ENCODE peak calls at places on chromosomes 2 and 18, in eight cellular contexts. One of them, this sample, is unnamed.

GRCh38 chr2:4404363-4404762 is 701.0 kb downstream of the DCDC2C start:
- DNase-seq in sigmoid colon: no peak
- DNase-seq in PC-3: no peak
- DNase-seq in fibroblast of lung: no peak
- DNase-seq in ovary: no peak
- DNase-seq in IMR-90: no peak
- DNase-seq in psoas muscle: no peak
- DNase-seq in colonic mucosa: no peak
- DNase-seq in this sample: no peak

GRCh38 chr18:36850527-36851201 is 21.7 kb downstream of the KIAA1328 start:
- DNase-seq in sigmoid colon: no peak
- DNase-seq in PC-3: peak; percentile 64
- DNase-seq in fibroblast of lung: peak; percentile 81
- DNase-seq in ovary: no peak
- DNase-seq in IMR-90: peak; percentile 96
- DNase-seq in psoas muscle: no peak
- DNase-seq in colonic mucosa: no peak
- DNase-seq in this sample: peak; percentile 95

GRCh38 chr2:200797242-200797770 is 14.4 kb upstream of the BZW1 start:
- DNase-seq in sigmoid colon: peak; percentile 72
- DNase-seq in PC-3: no peak
- DNase-seq in fibroblast of lung: peak; percentile 62
- DNase-seq in ovary: no peak
- DNase-seq in IMR-90: peak; percentile 26
- DNase-seq in psoas muscle: peak; percentile 37
- DNase-seq in colonic mucosa: no peak
- DNase-seq in this sample: peak; percentile 59

GRCh38 chr2:156565066-156565710 is 129.0 kb downstream of the GPD2 start:
- DNase-seq in sigmoid colon: no peak
- DNase-seq in PC-3: peak; percentile 12
- DNase-seq in fibroblast of lung: peak; percentile 55
- DNase-seq in ovary: no peak
- DNase-seq in IMR-90: peak; percentile 83
- DNase-seq in psoas muscle: no peak
- DNase-seq in colonic mucosa: no peak
- DNase-seq in this sample: peak; percentile 90

GRCh38 chr2:165758276-165758675 is 35.8 kb downstream of the GALNT3 start:
- DNase-seq in sigmoid colon: no peak
- DNase-seq in PC-3: peak; percentile 28
- DNase-seq in fibroblast of lung: no peak
- DNase-seq in ovary: no peak
- DNase-seq in IMR-90: no peak
- DNase-seq in psoas muscle: no peak
- DNase-seq in colonic mucosa: no peak
- DNase-seq in this sample: no peak

GRCh38 chr2:41967426-41968181 is 80.2 kb upstream of the PKDCC start:
- DNase-seq in sigmoid colon: peak; percentile 72
- DNase-seq in PC-3: no peak
- DNase-seq in fibroblast of lung: peak; percentile 47
- DNase-seq in ovary: peak; percentile 59
- DNase-seq in IMR-90: no peak
- DNase-seq in psoas muscle: peak; percentile 42
- DNase-seq in colonic mucosa: peak; percentile 80
- DNase-seq in this sample: no peak

GRCh38 chr2:9244985-9245544 is 38.5 kb downstream of the ASAP2 start:
- DNase-seq in sigmoid colon: no peak
- DNase-seq in PC-3: peak; percentile 63
- DNase-seq in fibroblast of lung: no peak
- DNase-seq in ovary: no peak
- DNase-seq in IMR-90: no peak
- DNase-seq in psoas muscle: no peak
- DNase-seq in colonic mucosa: no peak
- DNase-seq in this sample: no peak

GRCh38 chr18:23270999-23271680 is 135.9 kb downstream of the CABLES1 start:
- DNase-seq in sigmoid colon: no peak
- DNase-seq in PC-3: no peak
- DNase-seq in fibroblast of lung: no peak
- DNase-seq in ovary: no peak
- DNase-seq in IMR-90: peak; percentile 18
- DNase-seq in psoas muscle: no peak
- DNase-seq in colonic mucosa: no peak
- DNase-seq in this sample: no peak

GRCh38 chr2:177245010-177245422 is 19.5 kb downstream of the NFE2L2 start:
- DNase-seq in sigmoid colon: no peak
- DNase-seq in PC-3: no peak
- DNase-seq in fibroblast of lung: peak; percentile 66
- DNase-seq in ovary: no peak
- DNase-seq in IMR-90: peak; percentile 88
- DNase-seq in psoas muscle: no peak
- DNase-seq in colonic mucosa: no peak
- DNase-seq in this sample: peak; percentile 63

GRCh38 chr18:8662574-8663255 is 42.6 kb upstream of the MTCL1 start:
- DNase-seq in sigmoid colon: no peak
- DNase-seq in PC-3: no peak
- DNase-seq in fibroblast of lung: no peak
- DNase-seq in ovary: no peak
- DNase-seq in IMR-90: no peak
- DNase-seq in psoas muscle: no peak
- DNase-seq in colonic mucosa: no peak
- DNase-seq in this sample: no peak

GRCh38 chr2:72274284-72274869 is 126.7 kb upstream of the CYP26B1 start:
- DNase-seq in sigmoid colon: no peak
- DNase-seq in PC-3: no peak
- DNase-seq in fibroblast of lung: no peak
- DNase-seq in ovary: no peak
- DNase-seq in IMR-90: peak; percentile 20
- DNase-seq in psoas muscle: no peak
- DNase-seq in colonic mucosa: no peak
- DNase-seq in this sample: peak; percentile 20

GRCh38 chr18:2538236-2538635 is 33.1 kb downstream of the METTL4 start:
- DNase-seq in sigmoid colon: no peak
- DNase-seq in PC-3: no peak
- DNase-seq in fibroblast of lung: no peak
- DNase-seq in ovary: no peak
- DNase-seq in IMR-90: no peak
- DNase-seq in psoas muscle: no peak
- DNase-seq in colonic mucosa: no peak
- DNase-seq in this sample: peak; percentile 25

GRCh38 chr18:47254341-47254939 is 3.0 kb upstream of the SKOR2 start:
- DNase-seq in sigmoid colon: no peak
- DNase-seq in PC-3: peak; percentile 8
- DNase-seq in fibroblast of lung: peak; percentile 44
- DNase-seq in ovary: no peak
- DNase-seq in IMR-90: peak; percentile 22
- DNase-seq in psoas muscle: no peak
- DNase-seq in colonic mucosa: peak; percentile 45
- DNase-seq in this sample: peak; percentile 50

GRCh38 chr2:39418491-39418890 is 18.6 kb downstream of the MAP4K3 start:
- DNase-seq in sigmoid colon: no peak
- DNase-seq in PC-3: no peak
- DNase-seq in fibroblast of lung: no peak
- DNase-seq in ovary: no peak
- DNase-seq in IMR-90: no peak
- DNase-seq in psoas muscle: no peak
- DNase-seq in colonic mucosa: no peak
- DNase-seq in this sample: no peak

GRCh38 chr2:39411186-39411944 is 25.7 kb downstream of the MAP4K3 start:
- DNase-seq in sigmoid colon: no peak
- DNase-seq in PC-3: peak; percentile 92
- DNase-seq in fibroblast of lung: peak; percentile 88
- DNase-seq in ovary: no peak
- DNase-seq in IMR-90: peak; percentile 96
- DNase-seq in psoas muscle: no peak
- DNase-seq in colonic mucosa: no peak
- DNase-seq in this sample: peak; percentile 75

GRCh38 chr2:39419282-39420223 is 17.5 kb downstream of the MAP4K3 start:
- DNase-seq in sigmoid colon: no peak
- DNase-seq in PC-3: no peak
- DNase-seq in fibroblast of lung: peak; percentile 72
- DNase-seq in ovary: no peak
- DNase-seq in IMR-90: peak; percentile 80
- DNase-seq in psoas muscle: no peak
- DNase-seq in colonic mucosa: no peak
- DNase-seq in this sample: peak; percentile 62

GRCh38 chr2:39413063-39413722 is 23.9 kb downstream of the MAP4K3 start:
- DNase-seq in sigmoid colon: no peak
- DNase-seq in PC-3: no peak
- DNase-seq in fibroblast of lung: no peak
- DNase-seq in ovary: no peak
- DNase-seq in IMR-90: no peak
- DNase-seq in psoas muscle: no peak
- DNase-seq in colonic mucosa: no peak
- DNase-seq in this sample: no peak

DNA sequence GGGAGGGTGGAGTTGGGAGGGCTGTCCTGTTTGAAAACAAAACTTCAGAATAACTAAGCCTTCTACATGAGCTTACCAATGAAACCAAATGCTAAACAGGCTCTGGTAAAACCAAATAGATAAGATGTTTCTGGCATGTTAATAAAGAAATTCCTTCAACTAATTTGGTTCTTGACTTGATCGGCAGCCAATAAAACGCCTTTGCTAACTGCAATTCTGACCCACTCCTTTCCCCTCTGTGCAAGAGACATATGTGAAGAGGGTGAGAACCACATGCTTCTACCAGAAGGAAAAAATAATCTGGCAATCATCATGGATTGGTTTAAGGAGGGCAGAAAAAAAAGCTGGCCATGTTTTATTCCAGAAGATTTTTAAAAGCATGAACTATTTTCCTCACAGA is 20.9 kb downstream of the MAP4K3 start:
- DNase-seq in sigmoid colon: no peak
- DNase-seq in PC-3: no peak
- DNase-seq in fibroblast of lung: peak; percentile 55
- DNase-seq in ovary: no peak
- DNase-seq in IMR-90: peak; percentile 56
- DNase-seq in psoas muscle: no peak
- DNase-seq in colonic mucosa: no peak
- DNase-seq in this sample: peak; percentile 65
- H3K4me3 ChIP-seq in sigmoid colon: no peak overlapping the region
- H3K4me3 ChIP-seq in PC-3: no peak overlapping the region
- H3K4me3 ChIP-seq in fibroblast of lung: no peak overlapping the region
- H3K4me3 ChIP-seq in ovary: no peak overlapping the region
- H3K4me3 ChIP-seq in IMR-90: no peak overlapping the region
- H3K4me3 ChIP-seq in psoas muscle: no peak overlapping the region
- H3K4me3 ChIP-seq in colonic mucosa: no peak overlapping the region
- H3K4me3 ChIP-seq in this sample: no peak overlapping the region

GRCh38 chr2:70992945-70993688 is 1.6 kb downstream of the TEX261 start:
- DNase-seq in sigmoid colon: peak; percentile 40
- DNase-seq in PC-3: no peak
- DNase-seq in fibroblast of lung: no peak
- DNase-seq in ovary: no peak
- DNase-seq in IMR-90: no peak
- DNase-seq in psoas muscle: no peak
- DNase-seq in colonic mucosa: no peak
- DNase-seq in this sample: no peak

GRCh38 chr2:70994445-70995226 is at the start of gene TEX261:
- DNase-seq in sigmoid colon: peak; percentile 93
- DNase-seq in PC-3: peak; percentile 92
- DNase-seq in fibroblast of lung: peak; percentile 78
- DNase-seq in ovary: peak; percentile 91
- DNase-seq in IMR-90: peak; percentile 71
- DNase-seq in psoas muscle: peak; percentile 91
- DNase-seq in colonic mucosa: peak; percentile 90
- DNase-seq in this sample: peak; percentile 82

GRCh38 chr2:70994055-70994444 is 623 bp downstream of the TEX261 start:
- DNase-seq in sigmoid colon: no peak
- DNase-seq in PC-3: no peak
- DNase-seq in fibroblast of lung: no peak
- DNase-seq in ovary: no peak
- DNase-seq in IMR-90: peak; percentile 8
- DNase-seq in psoas muscle: no peak
- DNase-seq in colonic mucosa: no peak
- DNase-seq in this sample: no peak

GRCh38 chr2:70993689-70993986 is 1.0 kb downstream of the TEX261 start:
- DNase-seq in sigmoid colon: peak; percentile 28
- DNase-seq in PC-3: no peak
- DNase-seq in fibroblast of lung: no peak
- DNase-seq in ovary: no peak
- DNase-seq in IMR-90: no peak
- DNase-seq in psoas muscle: no peak
- DNase-seq in colonic mucosa: no peak
- DNase-seq in this sample: no peak

DNA sequence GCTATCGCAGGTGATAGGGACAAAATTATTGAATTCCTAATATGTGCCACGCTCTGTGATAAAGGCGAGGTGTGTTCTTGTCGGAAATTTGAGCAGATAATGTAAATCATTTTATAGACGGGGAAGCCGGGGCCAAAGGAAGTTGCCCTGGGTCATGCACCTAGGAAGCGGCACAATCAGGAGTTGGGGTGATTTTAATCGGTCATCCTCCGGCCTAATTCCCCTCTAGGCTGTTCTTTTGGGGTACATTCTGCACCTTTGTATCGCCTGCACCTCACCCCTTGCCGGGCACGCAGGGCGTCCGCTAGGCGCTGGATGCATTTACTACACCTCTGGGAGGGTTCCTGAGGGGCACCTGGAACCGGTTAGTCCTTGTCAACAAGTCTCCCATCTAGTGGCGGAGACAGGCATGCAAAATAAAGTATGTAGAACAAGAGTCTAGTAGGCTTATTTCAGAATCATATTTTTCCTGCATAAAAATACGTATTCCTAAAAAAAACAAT is 605 bp upstream of the TEX261 start:
- DNase-seq in sigmoid colon: peak; percentile 65
- DNase-seq in PC-3: peak; percentile 69
- DNase-seq in fibroblast of lung: peak; percentile 27
- DNase-seq in ovary: no peak
- DNase-seq in IMR-90: peak; percentile 17
- DNase-seq in psoas muscle: no peak
- DNase-seq in colonic mucosa: peak; percentile 70
- DNase-seq in this sample: peak; percentile 41
- TF ChIP-seq CTCF in sigmoid colon: no peak
- TF ChIP-seq CTCF in PC-3: peak; percentile 62
- TF ChIP-seq CTCF in fibroblast of lung: no peak
- TF ChIP-seq CTCF in ovary: no peak
- TF ChIP-seq CTCF in IMR-90: peak; percentile 27
- TF ChIP-seq CTCF in psoas muscle: peak; percentile 29
- TF ChIP-seq CTCF in colonic mucosa: no peak
- TF ChIP-seq CTCF in this sample: peak; percentile 41

DNA sequence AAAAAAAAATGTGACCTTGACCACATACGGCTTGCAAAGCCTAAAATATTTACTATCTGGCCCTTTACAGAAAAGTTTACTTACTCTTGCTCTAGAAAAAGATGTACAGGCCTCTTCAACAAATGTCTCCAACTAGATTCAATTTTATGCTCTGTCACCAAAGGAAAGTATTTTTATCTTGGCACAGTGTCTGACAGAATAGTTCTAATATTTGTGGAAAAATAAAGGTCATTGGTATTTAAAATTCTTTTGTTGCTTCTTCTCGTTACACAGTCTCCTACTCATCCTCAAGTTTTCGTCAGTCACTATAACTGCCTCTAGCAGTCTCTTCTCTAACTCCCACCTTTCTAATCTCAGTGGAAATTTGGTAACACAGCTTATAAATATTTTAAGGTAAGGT is 1.4 kb downstream of the RBKS start:
- DNase-seq in sigmoid colon: no peak
- DNase-seq in PC-3: no peak
- DNase-seq in fibroblast of lung: no peak
- DNase-seq in ovary: no peak
- DNase-seq in IMR-90: peak; percentile 28
- DNase-seq in psoas muscle: no peak
- DNase-seq in colonic mucosa: no peak
- DNase-seq in this sample: peak; percentile 47
- H3K4me3 ChIP-seq in sigmoid colon: no peak overlapping the region
- H3K4me3 ChIP-seq in PC-3: peak overlapping the region; percentile 88
- H3K4me3 ChIP-seq in fibroblast of lung: no peak overlapping the region
- H3K4me3 ChIP-seq in ovary: no peak overlapping the region
- H3K4me3 ChIP-seq in IMR-90: no peak overlapping the region
- H3K4me3 ChIP-seq in psoas muscle: peak overlapping the region; percentile 70
- H3K4me3 ChIP-seq in colonic mucosa: no peak overlapping the region
- H3K4me3 ChIP-seq in this sample: no peak overlapping the region

GRCh38 chr2:85017436-85018048 is 46.6 kb downstream of the KCMF1 start:
- DNase-seq in sigmoid colon: no peak
- DNase-seq in PC-3: peak; percentile 53
- DNase-seq in fibroblast of lung: peak; percentile 57
- DNase-seq in ovary: no peak
- DNase-seq in IMR-90: peak; percentile 36
- DNase-seq in psoas muscle: no peak
- DNase-seq in colonic mucosa: no peak
- DNase-seq in this sample: peak; percentile 56
- TF ChIP-seq CTCF in sigmoid colon: peak; percentile 13
- TF ChIP-seq CTCF in PC-3: peak; percentile 52
- TF ChIP-seq CTCF in fibroblast of lung: no peak
- TF ChIP-seq CTCF in ovary: no peak
- TF ChIP-seq CTCF in IMR-90: peak; percentile 37
- TF ChIP-seq CTCF in psoas muscle: peak; percentile 32
- TF ChIP-seq CTCF in colonic mucosa: no peak
- TF ChIP-seq CTCF in this sample: peak; percentile 49